ENCODE peak calls at places on chromosomes 12 and 14, in ten cellular contexts. A is spleen, D is sigmoid colon, R is NB4, N is HCT116, L is stomach, P is H1, G is A549, Y is uterus, U is HepG2. T is an unnamed sample.

GRCh38 chr12:127926004-127926403 is 341.0 kb upstream of the TMEM132C start:
- DNase-seq in A (no peak), D (no peak), R (no peak), N (no peak), L (no peak), P (peak; percentile 49), G (no peak), Y (peak; percentile 25), U (no peak), T (no peak)

GRCh38 chr12:56296207-56296785 is 3.8 kb downstream of the CS start:
- DNase-seq in A (no peak), D (no peak), R (no peak), N (no peak), L (no peak), P (no peak), G (no peak), Y (no peak), U (no peak), T (no peak)

GRCh38 chr12:120761581-120761980 is 36.0 kb downstream of the ACADS start:
- DNase-seq in A (no peak), D (peak; percentile 78), R (no peak), N (no peak), L (peak; percentile 46), P (no peak), G (no peak), Y (no peak), U (no peak), T (no peak)

GRCh38 chr12:69388371-69388770 is 28.8 kb downstream of the YEATS4 start:
- DNase-seq in A (no peak), D (no peak), R (peak; percentile 57), N (peak; percentile 34), L (no peak), P (no peak), G (peak; percentile 11), Y (no peak), U (peak; percentile 43), T (peak; percentile 39)

GRCh38 chr12:50006754-50007442 is 18.4 kb downstream of the RACGAP1 start:
- DNase-seq in A (no peak), D (no peak), R (no peak), N (no peak), L (no peak), P (no peak), G (no peak), Y (no peak), U (no peak), T (no peak)

GRCh38 chr14:94685166-94685581 is 73.0 kb downstream of the SERPINA3 start:
- DNase-seq in A (peak; percentile 71), D (peak; percentile 48), R (no peak), N (no peak), L (no peak), P (no peak), G (no peak), Y (no peak), U (peak; percentile 28), T (no peak)

GRCh38 chr12:56670836-56671235 is 17.2 kb downstream of the PTGES3 start:
- DNase-seq in A (no peak), D (no peak), R (no peak), N (no peak), L (no peak), P (no peak), G (no peak), Y (no peak), U (no peak), T (no peak)

GRCh38 chr12:11078246-11078645 is 13.9 kb downstream of the TAS2R43 start:
- DNase-seq in A (no peak), D (no peak), R (no peak), N (no peak), L (no peak), P (no peak), G (no peak), Y (no peak), U (no peak), T (no peak)

GRCh38 chr12:45324391-45324790 is 108.5 kb downstream of the ANO6 start:
- DNase-seq in A (no peak), D (no peak), R (no peak), N (no peak), L (no peak), P (no peak), G (no peak), Y (no peak), U (no peak), T (no peak)

GRCh38 chr14:105532735-105533141 is 6.4 kb downstream of the TMEM121 start:
- DNase-seq in A (peak; percentile 85), D (peak; percentile 58), R (peak; percentile 81), N (no peak), L (no peak), P (no peak), G (peak; percentile 72), Y (no peak), U (peak; percentile 56), T (peak; percentile 12)

GRCh38 chr12:110907583-110907982 is 12.8 kb downstream of the MYL2 start:
- DNase-seq in A (no peak), D (no peak), R (no peak), N (no peak), L (no peak), P (no peak), G (no peak), Y (no peak), U (no peak), T (no peak)

GRCh38 chr12:91952916-91953315 is 192.7 kb downstream of the BTG1 start:
- DNase-seq in A (no peak), D (no peak), R (peak; percentile 45), N (no peak), L (no peak), P (no peak), G (no peak), Y (no peak), U (no peak), T (no peak)

GRCh38 chr14:103533137-103533998 is 4.4 kb downstream of the TRMT61A start:
- DNase-seq in A (no peak), D (peak; percentile 92), R (no peak), N (no peak), L (no peak), P (no peak), G (no peak), Y (peak; percentile 82), U (no peak), T (no peak)

GRCh38 chr12:124915249-124916236 is 1.1 kb upstream of the UBC start:
- DNase-seq in A (no peak), D (peak; percentile 80), R (no peak), N (no peak), L (peak; percentile 60), P (no peak), G (no peak), Y (no peak), U (peak; percentile 51), T (no peak)

GRCh38 chr12:11879306-11879705 is 191.4 kb upstream of the BCL2L14 start:
- DNase-seq in A (no peak), D (no peak), R (no peak), N (no peak), L (no peak), P (no peak), G (no peak), Y (no peak), U (no peak), T (no peak)

GRCh38 chr12:13603951-13604350 is 377.5 kb downstream of the GRIN2B start:
- DNase-seq in A (no peak), D (no peak), R (no peak), N (no peak), L (no peak), P (no peak), G (no peak), Y (no peak), U (no peak), T (no peak)

GRCh38 chr12:63457857-63458256 is 210.4 kb downstream of the DPY19L2 start:
- DNase-seq in A (no peak), D (no peak), R (peak; percentile 35), N (no peak), L (no peak), P (no peak), G (no peak), Y (no peak), U (no peak), T (no peak)

GRCh38 chr12:71556881-71557280 is 106.8 kb downstream of the ZFC3H1 start:
- DNase-seq in A (no peak), D (no peak), R (no peak), N (peak; percentile 55), L (no peak), P (no peak), G (peak; percentile 25), Y (no peak), U (peak; percentile 18), T (no peak)

GRCh38 chr12:93407283-93407962 is 29.7 kb downstream of the NUDT4 start:
- DNase-seq in A (no peak), D (no peak), R (no peak), N (no peak), L (no peak), P (no peak), G (no peak), Y (no peak), U (no peak), T (no peak)
- TF ChIP-seq POLR2A in A (no peak), D (no peak), R (no peak), N (no peak), L (no peak), P (no peak), G (no peak), Y (no peak), U (no peak), T (no peak)

GRCh38 chr14:23306412-23307145 is at the start of gene BCL2L2:
- DNase-seq in A (peak; percentile 90), D (peak; percentile 97), R (peak; percentile 89), N (peak; percentile 76), L (peak; percentile 92), P (peak; percentile 90), G (peak; percentile 66), Y (peak; percentile 90), U (peak; percentile 98), T (peak; percentile 89)
- TF ChIP-seq POLR2A in A (no peak), D (no peak), R (peak; percentile 76), N (peak; percentile 64), L (peak; percentile 2), P (peak; percentile 91), G (peak; percentile 71), Y (peak; percentile 58), U (no peak), T (peak; percentile 81)

GRCh38 chr12:112130461-112130998 is 5.2 kb downstream of the TRAFD1 start:
- DNase-seq in A (no peak), D (no peak), R (peak; percentile 70), N (no peak), L (no peak), P (no peak), G (no peak), Y (no peak), U (no peak), T (peak; percentile 31)

GRCh38 chr12:112134731-112135130 is 9.4 kb downstream of the TRAFD1 start:
- DNase-seq in A (no peak), D (no peak), R (no peak), N (no peak), L (no peak), P (no peak), G (no peak), Y (no peak), U (no peak), T (no peak)

GRCh38 chr12:112131686-112132085 is 6.3 kb downstream of the TRAFD1 start:
- DNase-seq in A (no peak), D (no peak), R (no peak), N (no peak), L (no peak), P (no peak), G (no peak), Y (no peak), U (no peak), T (no peak)

GRCh38 chr12:112133418-112133817 is 8.1 kb downstream of the TRAFD1 start:
- DNase-seq in A (no peak), D (no peak), R (no peak), N (no peak), L (no peak), P (no peak), G (no peak), Y (no peak), U (no peak), T (no peak)
- TF ChIP-seq POLR2A in A (no peak), D (no peak), R (no peak), N (no peak), L (no peak), P (no peak), G (no peak), Y (no peak), U (no peak), T (no peak)

GRCh38 chr14:89954045-89955021 is at the start of gene EFCAB11:
- DNase-seq in A (peak; percentile 98), D (peak; percentile 99), R (peak; percentile 99), N (peak; percentile 97), L (peak; percentile 98), P (peak; percentile 93), G (peak; percentile 83), Y (peak; percentile 97), U (peak; percentile 98), T (peak; percentile 99)
- TF ChIP-seq POLR2A in A (no peak), D (no peak), R (peak; percentile 65), N (peak; percentile 59), L (no peak), P (peak; percentile 82), G (peak; percentile 56), Y (no peak), U (peak; percentile 87), T (peak; percentile 94)